ENCODE peak calls at places on chromosomes 16 and 17, in six cellular contexts. V, H, C, K, D and I are unnamed samples.

GRCh38 chr17:62045517-62045916 is 19.6 kb downstream of the MED13 start:
- DNase-seq in V (no peak), H (no peak), C (no peak), K (no peak), D (no peak), I (no peak)

GRCh38 chr17:6514371-6514770 is 42.0 kb downstream of the PITPNM3 start:
- DNase-seq in V (no peak), H (no peak), C (no peak), K (no peak), D (no peak), I (no peak)

GRCh38 chr16:69838417-69838990 is 76.4 kb downstream of the WWP2 start:
- DNase-seq in V (no peak), H (no peak), C (no peak), K (no peak), D (no peak), I (no peak)

GRCh38 chr17:20211246-20211645 is 202.1 kb downstream of the SPECC1 start:
- DNase-seq in V (no peak), H (no peak), C (no peak), K (no peak), D (no peak), I (no peak)

GRCh38 chr16:47903470-47903869 is 252.3 kb downstream of the ABCC12 start:
- DNase-seq in V (no peak), H (no peak), C (no peak), K (no peak), D (no peak), I (no peak)

GRCh38 chr17:71099003-71099710 is 929.8 kb downstream of the KCNJ2 start:
- DNase-seq in V (no peak), H (no peak), C (no peak), K (no peak), D (no peak), I (no peak)

GRCh38 chr16:57000271-57001025 is 11.1 kb downstream of the NLRC5 start:
- DNase-seq in V (peak; percentile 42), H (peak; percentile 87), C (peak; percentile 97), K (no peak), D (no peak), I (no peak)

GRCh38 chr17:1647802-1648581 is 1.7 kb downstream of the RILP start:
- DNase-seq in V (no peak), H (no peak), C (no peak), K (peak; percentile 29), D (no peak), I (peak; percentile 43)

GRCh38 chr17:50051082-50051576 is 4.8 kb upstream of the ITGA3 start:
- DNase-seq in V (peak; percentile 96), H (no peak), C (peak; percentile 88), K (peak; percentile 52), D (no peak), I (no peak)

GRCh38 chr16:77647726-77648125 is 74.6 kb upstream of the NUDT7 start:
- DNase-seq in V (no peak), H (no peak), C (no peak), K (no peak), D (no peak), I (no peak)

GRCh38 chr16:6016530-6017184 is 919.1 kb upstream of the EEF2KMT start:
- DNase-seq in V (peak; percentile 22), H (no peak), C (no peak), K (peak; percentile 65), D (peak; percentile 29), I (peak; percentile 30)

GRCh38 chr16:49442805-49443204 is 69.2 kb downstream of the C16orf78 start:
- DNase-seq in V (no peak), H (no peak), C (no peak), K (no peak), D (no peak), I (no peak)

GRCh38 chr17:36994438-36994837 is 45.7 kb downstream of the AATF start:
- DNase-seq in V (no peak), H (no peak), C (peak; percentile 56), K (no peak), D (no peak), I (no peak)

GRCh38 chr16:715448-716249 is 731 bp downstream of the METRN start:
- DNase-seq in V (no peak), H (no peak), C (no peak), K (peak; percentile 58), D (no peak), I (no peak)

GRCh38 chr17:80877095-80877828 is 114.4 kb upstream of the CHMP6 start:
- DNase-seq in V (no peak), H (peak; percentile 99), C (no peak), K (no peak), D (no peak), I (no peak)

GRCh38 chr17:50266384-50267073 is 7.7 kb upstream of the TMEM92 start:
- DNase-seq in V (no peak), H (no peak), C (peak; percentile 88), K (no peak), D (peak; percentile 53), I (no peak)

GRCh38 chr16:14303182-14303618 is 232.1 kb downstream of the MRTFB start:
- DNase-seq in V (no peak), H (no peak), C (peak; percentile 36), K (peak; percentile 28), D (no peak), I (no peak)

GRCh38 chr16:11328172-11329079 is 16.8 kb upstream of the RMI2 start:
- DNase-seq in V (peak; percentile 78), H (peak; percentile 95), C (peak; percentile 97), K (no peak), D (no peak), I (no peak)
- TF ChIP-seq BHLHE40 in V (no peak), H (peak; percentile 75), C (peak; percentile 8), K (no peak), D (no peak), I (no peak)

DNA sequence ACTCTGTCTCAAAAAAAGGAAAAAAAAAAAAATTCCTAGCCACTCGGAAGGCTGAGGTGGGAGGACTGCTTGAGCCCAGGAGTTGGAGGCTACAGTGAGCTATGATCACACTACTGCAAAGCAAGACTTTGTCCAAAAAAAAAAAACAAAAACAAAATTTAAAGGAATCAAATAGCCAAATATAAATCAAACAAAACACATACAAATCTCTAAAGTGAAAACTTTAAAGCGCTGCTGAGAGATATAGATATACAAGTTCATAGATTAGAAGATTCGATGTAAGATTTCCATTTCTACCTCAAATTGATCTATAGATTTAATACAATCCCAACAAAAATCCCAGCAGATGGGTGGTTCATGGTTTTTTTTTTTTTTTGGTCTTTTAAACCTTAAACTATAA is 83.6 kb downstream of the TTC19 start:
- DNase-seq in V (no peak), H (no peak), C (no peak), K (no peak), D (no peak), I (no peak)
- TF ChIP-seq BHLHE40 in V (no peak), H (no peak), C (no peak), K (no peak), D (no peak), I (no peak)

DNA sequence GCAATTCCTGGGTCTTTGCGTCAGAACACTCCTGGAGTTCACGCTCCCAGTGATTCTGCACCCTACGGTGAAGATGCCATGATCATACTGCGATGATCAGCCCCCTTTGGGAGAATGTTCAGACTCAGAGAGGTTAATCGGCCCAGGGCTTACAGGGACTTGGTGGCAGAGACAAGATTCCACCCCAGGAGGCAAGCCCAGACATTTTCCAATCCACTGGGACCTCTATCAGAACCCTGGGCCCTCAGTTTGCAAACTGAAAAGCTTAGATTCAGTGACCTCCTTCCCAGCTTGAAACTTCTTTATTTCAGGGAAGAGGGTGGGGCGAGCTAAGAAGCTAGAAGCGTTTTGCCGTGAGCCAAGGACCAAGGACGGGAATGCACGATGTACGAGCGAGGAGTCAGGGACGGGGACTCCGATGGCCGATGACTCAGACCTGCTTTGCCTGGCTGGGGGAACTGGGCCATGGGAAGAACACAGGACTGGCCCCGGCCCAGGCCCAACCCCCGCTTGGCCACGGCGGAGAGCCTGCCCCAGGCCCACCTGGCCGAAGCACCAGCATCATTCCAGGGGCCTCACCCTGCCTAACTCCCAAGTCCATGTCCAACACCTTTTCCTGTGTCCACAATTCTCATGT is 34.7 kb downstream of the SOCS3 start:
- DNase-seq in V (no peak), H (no peak), C (peak; percentile 61), K (no peak), D (no peak), I (no peak)
- TF ChIP-seq BHLHE40 in V (no peak), H (no peak), C (no peak), K (no peak), D (no peak), I (no peak)

GRCh38 chr17:69605571-69605970 is 191.1 kb downstream of the MAP2K6 start:
- DNase-seq in V (no peak), H (no peak), C (peak; percentile 17), K (no peak), D (no peak), I (no peak)

GRCh38 chr17:69607162-69607834 is 192.8 kb downstream of the MAP2K6 start:
- DNase-seq in V (peak; percentile 54), H (peak; percentile 45), C (peak; percentile 85), K (peak; percentile 15), D (peak; percentile 68), I (peak; percentile 73)

GRCh38 chr17:69597898-69598692 is 183.6 kb downstream of the MAP2K6 start:
- DNase-seq in V (no peak), H (no peak), C (peak; percentile 85), K (no peak), D (no peak), I (no peak)

GRCh38 chr17:69606142-69606800 is 191.8 kb downstream of the MAP2K6 start:
- DNase-seq in V (no peak), H (no peak), C (no peak), K (no peak), D (no peak), I (no peak)

DNA sequence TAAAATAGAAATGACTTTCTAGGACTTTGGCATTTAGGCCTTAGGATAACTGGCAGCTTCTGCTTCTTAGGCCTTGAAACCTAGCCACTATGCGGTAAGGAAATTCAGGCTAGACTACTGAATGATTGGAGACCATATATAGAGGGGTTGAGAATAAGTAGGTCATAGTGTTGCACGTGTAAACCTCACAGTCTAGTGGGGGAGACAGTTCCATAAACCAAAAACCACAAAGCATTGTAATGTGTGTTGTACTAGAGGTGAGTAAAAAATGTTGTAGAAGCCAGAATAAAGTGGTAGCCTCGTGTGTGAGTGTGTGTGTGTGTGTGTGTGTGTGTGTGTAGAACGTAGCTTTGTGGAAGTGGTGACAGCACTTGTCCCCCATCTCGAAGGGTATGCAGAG is 188.5 kb downstream of the MAP2K6 start:
- DNase-seq in V (no peak), H (no peak), C (no peak), K (no peak), D (no peak), I (no peak)
- TF ChIP-seq BHLHE40 in V (no peak), H (no peak), C (no peak), K (no peak), D (no peak), I (no peak)

GRCh38 chr17:42287305-42288077 is 807 bp upstream of the STAT5A start:
- DNase-seq in V (no peak), H (peak; percentile 40), C (no peak), K (peak; percentile 33), D (no peak), I (no peak)

GRCh38 chr17:42288985-42289862 is 926 bp downstream of the STAT5A start:
- DNase-seq in V (no peak), H (no peak), C (no peak), K (peak; percentile 83), D (no peak), I (no peak)

GRCh38 chr17:42286411-42287295 is 1.6 kb upstream of the STAT5A start:
- DNase-seq in V (no peak), H (no peak), C (no peak), K (peak; percentile 32), D (no peak), I (no peak)

GRCh38 chr17:42289863-42290165 is 1.5 kb downstream of the STAT5A start:
- DNase-seq in V (no peak), H (no peak), C (no peak), K (peak; percentile 29), D (no peak), I (no peak)

GRCh38 chr17:42288078-42288984 is at the start of gene STAT5A:
- DNase-seq in V (peak; percentile 83), H (no peak), C (peak; percentile 69), K (peak; percentile 68), D (peak; percentile 40), I (no peak)
- TF ChIP-seq BHLHE40 in V (no peak), H (peak; percentile 26), C (no peak), K (no peak), D (no peak), I (no peak)